ENCODE peak calls at places on chromosomes 4 and X, in five cellular contexts. S, A, M, Q and R are unnamed samples. For H3K4me1, the result is how much of the 10 kb centered on the place peaks cover.

GRCh38 chrX:1291110-1291740 is 22.6 kb downstream of the CSF2RA start:
- DNase-seq in S (no peak), A (no peak), M (no peak), Q (no peak), R (no peak)

GRCh38 chrX:13764765-13765164 is 30.2 kb downstream of the OFD1 start:
- DNase-seq in S (no peak), A (no peak), M (no peak), Q (no peak), R (peak)

GRCh38 chrX:46446727-46447378 is 98.4 kb downstream of the ZNF674 start:
- DNase-seq in S (peak), A (peak), M (peak), Q (peak), R (peak)

GRCh38 chr4:128608006-128608405 is 201.5 kb upstream of the JADE1 start:
- DNase-seq in S (no peak), A (no peak), M (no peak), Q (peak), R (no peak)

GRCh38 chr4:134906404-134907023 is 704.9 kb upstream of the PABPC4L start:
- DNase-seq in S (no peak), A (peak), M (peak), Q (no peak), R (peak)

GRCh38 chr4:123838426-123838825 is 441.8 kb downstream of the SPRY1 start:
- DNase-seq in S (no peak), A (no peak), M (no peak), Q (no peak), R (no peak)

GRCh38 chr4:37454263-37454800 is 209.8 kb downstream of the NWD2 start:
- DNase-seq in S (no peak), A (no peak), M (no peak), Q (no peak), R (no peak)

GRCh38 chr4:38456096-38456495 is 207.9 kb upstream of the KLF3 start:
- DNase-seq in S (no peak), A (no peak), M (no peak), Q (no peak), R (no peak)

GRCh38 chrX:39654183-39654925 is 443.4 kb downstream of the BCOR start:
- DNase-seq in S (no peak), A (no peak), M (no peak), Q (no peak), R (no peak)

GRCh38 chr4:169106696-169107229 is 96.7 kb upstream of the CBR4 start:
- DNase-seq in S (no peak), A (no peak), M (no peak), Q (no peak), R (no peak)

GRCh38 chr4:2977116-2978097 is 14.0 kb downstream of the GRK4 start:
- DNase-seq in S (peak), A (peak), M (peak), Q (no peak), R (no peak)

GRCh38 chr4:83281326-83281725 is 3.3 kb downstream of the COQ2 start:
- DNase-seq in S (no peak), A (no peak), M (peak), Q (no peak), R (no peak)

GRCh38 chrX:13876652-13877051 is 59.8 kb upstream of the GPM6B start:
- DNase-seq in S (peak), A (no peak), M (peak), Q (no peak), R (no peak)

GRCh38 chrX:28586291-28586690 is 955 bp upstream of the IL1RAPL1 start:
- DNase-seq in S (peak), A (no peak), M (peak), Q (no peak), R (peak)

GRCh38 chr4:129481107-129481506 is 385.2 kb downstream of the C4orf33 start:
- DNase-seq in S (no peak), A (no peak), M (no peak), Q (no peak), R (no peak)

GRCh38 chr4:17347445-17347844 is 164.4 kb downstream of the QDPR start:
- DNase-seq in S (peak), A (peak), M (no peak), Q (peak), R (no peak)

GRCh38 chrX:25012433-25012735 is 3.4 kb downstream of the ARX start:
- DNase-seq in S (no peak), A (no peak), M (no peak), Q (no peak), R (no peak)

GRCh38 chrX:108297290-108297689 is 140.9 kb downstream of the COL4A6 start:
- DNase-seq in S (no peak), A (no peak), M (no peak), Q (no peak), R (no peak)

GRCh38 chr4:5753366-5753765 is 42.4 kb downstream of the EVC start:
- DNase-seq in S (no peak), A (no peak), M (no peak), Q (no peak), R (no peak)

GRCh38 chr4:3657917-3658913 is 108.0 kb upstream of the ADRA2C start:
- DNase-seq in S (peak), A (no peak), M (no peak), Q (no peak), R (no peak)

GRCh38 chr4:180827610-180828009 is 1415.6 kb upstream of the TENM3 start:
- DNase-seq in S (peak), A (no peak), M (peak), Q (no peak), R (no peak)

GRCh38 chrX:37998586-37999267 is 7.6 kb upstream of the SYTL5 start:
- DNase-seq in S (peak), A (no peak), M (peak), Q (no peak), R (no peak)

GRCh38 chr4:43132010-43132582 is 239.6 kb downstream of the GRXCR1 start:
- DNase-seq in S (peak), A (peak), M (peak), Q (peak), R (peak)

GRCh38 chr4:105630670-105631655 is 77.5 kb downstream of the INTS12 start:
- DNase-seq in S (no peak), A (no peak), M (peak), Q (no peak), R (no peak)

GRCh38 chr4:141131738-141132688 is 1.3 kb downstream of the RNF150 start:
- DNase-seq in S (peak), A (peak), M (peak), Q (peak), R (peak)

GRCh38 chr4:182938213-182938645 is 21.0 kb upstream of the DCTD start:
- DNase-seq in S (peak), A (peak), M (peak), Q (peak), R (peak)

GRCh38 chrX:67784712-67785111 is 240.9 kb downstream of the AR start:
- DNase-seq in S (no peak), A (no peak), M (no peak), Q (no peak), R (no peak)

GRCh38 chr4:58590714-58591113 is 1480.5 kb upstream of the IGFBP7 start:
- DNase-seq in S (no peak), A (peak), M (peak), Q (no peak), R (no peak)

GRCh38 chrX:119757979-119758681 is at the start of gene SOWAHD:
- DNase-seq in S (no peak), A (peak), M (peak), Q (peak), R (no peak)

GRCh38 chrX:72566448-72566847 is 6.2 kb downstream of the HDAC8 start:
- DNase-seq in S (no peak), A (no peak), M (no peak), Q (no peak), R (no peak)

GRCh38 chr4:24743931-24744330 is 51.4 kb upstream of the SOD3 start:
- DNase-seq in S (peak), A (peak), M (no peak), Q (no peak), R (peak)

GRCh38 chrX:136608295-136608933 is 39.5 kb upstream of the CD40LG start:
- DNase-seq in S (no peak), A (no peak), M (no peak), Q (peak), R (no peak)

GRCh38 chr4:83237591-83237990 is 47.0 kb downstream of the COQ2 start:
- DNase-seq in S (no peak), A (no peak), M (no peak), Q (no peak), R (no peak)

GRCh38 chr4:118277243-118277642 is 75.6 kb downstream of the PRSS12 start:
- DNase-seq in S (no peak), A (no peak), M (no peak), Q (no peak), R (no peak)

GRCh38 chr4:75107703-75108612 is 175.0 kb downstream of the PARM1 start:
- DNase-seq in S (no peak), A (no peak), M (peak), Q (no peak), R (no peak)

GRCh38 chrX:9369802-9370291 is 95.0 kb upstream of the TBL1X start:
- DNase-seq in S (no peak), A (no peak), M (no peak), Q (no peak), R (no peak)

GRCh38 chrX:23616361-23616760 is 50.9 kb upstream of the PRDX4 start:
- DNase-seq in S (peak), A (peak), M (peak), Q (no peak), R (no peak)

GRCh38 chr4:13476915-13477314 is 7.2 kb downstream of the RAB28 start:
- DNase-seq in S (peak), A (peak), M (peak), Q (no peak), R (no peak)

GRCh38 chrX:68588653-68589371 is 58.7 kb upstream of the STARD8 start:
- DNase-seq in S (peak), A (peak), M (no peak), Q (no peak), R (no peak)

GRCh38 chr4:76980280-76980679 is 30.7 kb downstream of the SEPTIN11 start:
- DNase-seq in S (no peak), A (no peak), M (no peak), Q (no peak), R (no peak)

GRCh38 chr4:76979236-76979635 is 29.7 kb downstream of the SEPTIN11 start:
- DNase-seq in S (no peak), A (peak), M (no peak), Q (no peak), R (no peak)

GRCh38 chr4:76974150-76974549 is 24.6 kb downstream of the SEPTIN11 start:
- DNase-seq in S (no peak), A (no peak), M (no peak), Q (no peak), R (no peak)

GRCh38 chr4:76977113-76977512 is 27.6 kb downstream of the SEPTIN11 start:
- DNase-seq in S (no peak), A (peak), M (no peak), Q (no peak), R (no peak)

GRCh38 chr4:76977731-76978350 is 28.3 kb downstream of the SEPTIN11 start:
- DNase-seq in S (peak), A (no peak), M (peak), Q (no peak), R (no peak)
- H3K4me3 ChIP-seq in S (no peak), A (no peak), M (no peak), Q (no peak), R (no peak)

DNA sequence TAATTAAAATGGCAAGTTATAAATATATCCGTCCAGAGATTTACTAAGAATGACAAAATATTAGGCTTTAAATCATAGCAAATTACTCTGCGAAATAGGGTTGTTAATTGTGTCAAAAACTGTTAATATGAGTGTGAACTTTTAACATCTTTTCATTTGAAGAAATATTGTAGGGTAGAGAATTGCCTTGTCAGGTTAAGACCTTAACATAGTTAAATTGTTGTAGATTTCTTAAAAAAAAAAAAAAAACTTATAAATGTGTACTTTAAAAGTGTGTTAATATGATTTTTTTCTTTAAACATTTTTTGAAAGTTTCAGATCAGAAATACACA is 107.7 kb upstream of the TLR2 start:
- DNase-seq in S (no peak), A (no peak), M (no peak), Q (no peak), R (no peak)
- H3K4me1 ChIP-seq in S (under half), A (under half), M (under half), Q (under half), R (under half)

GRCh38 chr4:26030780-26031179 is 116.8 kb downstream of the SMIM20 start:
- DNase-seq in S (no peak), A (no peak), M (no peak), Q (no peak), R (no peak)
- H3K14ac ChIP-seq in S (peak), A (no peak), M (no peak), Q (no peak), R (no peak)

GRCh38 chr4:87805971-87806370 is 6.6 kb downstream of the IBSP start:
- DNase-seq in S (peak), A (peak), M (peak), Q (no peak), R (no peak)
- H3K4me3 ChIP-seq in S (no peak), A (no peak), M (no peak), Q (no peak), R (no peak)